ENCODE peak calls at places on chromosomes 13 and 19, in nine cellular contexts. R is H9, E is hepatocyte, O is mammary epithelial cell, S is psoas muscle, I is upper lobe of right lung, J is BE2C, H is Panc1, C is neural progenitor cell. W is an unnamed sample. For H3K9me3 and H3K4me1, the result is how much of the 10 kb centered on the place peaks cover.

GRCh38 chr19:41308450-41309224 is 1.3 kb upstream of the CCDC97 start:
- DNase-seq in R (peak), E (peak), O (peak), S (peak), I (peak), J (peak), H (peak), C (peak), W (peak)

GRCh38 chr13:40407567-40407966 is 258.9 kb downstream of the FOXO1 start:
- DNase-seq in R (no peak), E (no peak), O (no peak), S (no peak), I (no peak), J (no peak), H (no peak), C (no peak), W (no peak)

GRCh38 chr13:109884462-109884861 is 98.1 kb upstream of the IRS2 start:
- DNase-seq in R (no peak), E (no peak), O (no peak), S (no peak), I (no peak), J (no peak), H (no peak), C (no peak), W (no peak)

GRCh38 chr19:44602071-44602470 is 11.3 kb upstream of the IGSF23 start:
- DNase-seq in R (no peak), E (peak), O (peak), S (no peak), I (no peak), J (no peak), H (no peak), C (no peak), W (no peak)

GRCh38 chr19:48395170-48395455 is 1.6 kb downstream of the GRIN2D start:
- DNase-seq in R (no peak), E (no peak), O (no peak), S (no peak), I (no peak), J (no peak), H (no peak), C (no peak), W (no peak)

GRCh38 chr13:36323951-36324566 is 22.1 kb downstream of the SPART start:
- DNase-seq in R (no peak), E (no peak), O (no peak), S (no peak), I (no peak), J (no peak), H (no peak), C (no peak), W (no peak)

GRCh38 chr13:99157046-99157445 is 43.6 kb upstream of the UBAC2 start:
- DNase-seq in R (no peak), E (no peak), O (no peak), S (no peak), I (no peak), J (no peak), H (no peak), C (no peak), W (no peak)

GRCh38 chr13:50080158-50080855 is 65.1 kb downstream of the KCNRG start:
- DNase-seq in R (no peak), E (peak), O (peak), S (no peak), I (no peak), J (peak), H (no peak), C (peak), W (no peak)

GRCh38 chr13:38518328-38518727 is 168.5 kb upstream of the FREM2 start:
- DNase-seq in R (no peak), E (no peak), O (peak), S (no peak), I (no peak), J (no peak), H (no peak), C (no peak), W (no peak)

GRCh38 chr19:34314437-34315313 is 50.3 kb upstream of the GPI start:
- DNase-seq in R (no peak), E (no peak), O (no peak), S (no peak), I (no peak), J (no peak), H (no peak), C (no peak), W (no peak)

GRCh38 chr13:24911135-24911524 is 147.2 kb downstream of the RNF17 start:
- DNase-seq in R (no peak), E (no peak), O (peak), S (no peak), I (no peak), J (no peak), H (no peak), C (no peak), W (no peak)

GRCh38 chr19:1177322-1178114 is 3.5 kb upstream of the SBNO2 start:
- DNase-seq in R (no peak), E (peak), O (peak), S (no peak), I (peak), J (no peak), H (no peak), C (no peak), W (no peak)

GRCh38 chr13:110409581-110409992 is 102.5 kb downstream of the COL4A2 start:
- DNase-seq in R (no peak), E (no peak), O (peak), S (no peak), I (no peak), J (no peak), H (no peak), C (no peak), W (no peak)

GRCh38 chr13:113990321-113990837 is 16.5 kb upstream of the C13orf46 start:
- DNase-seq in R (no peak), E (no peak), O (no peak), S (no peak), I (peak), J (peak), H (no peak), C (no peak), W (no peak)

GRCh38 chr13:73997964-73998363 is 136.2 kb downstream of the KLF12 start:
- DNase-seq in R (no peak), E (no peak), O (no peak), S (no peak), I (no peak), J (no peak), H (no peak), C (no peak), W (no peak)

GRCh38 chr13:113455384-113455783 is 2.1 kb upstream of the ADPRHL1 start:
- DNase-seq in R (no peak), E (no peak), O (no peak), S (no peak), I (peak), J (no peak), H (no peak), C (no peak), W (peak)

GRCh38 chr19:21082011-21082975 is at the start of gene ZNF714:
- DNase-seq in R (peak), E (peak), O (peak), S (peak), I (peak), J (peak), H (no peak), C (peak), W (peak)

GRCh38 chr19:4897146-4897545 is 5.5 kb downstream of the ARRDC5 start:
- DNase-seq in R (no peak), E (no peak), O (no peak), S (no peak), I (no peak), J (no peak), H (no peak), C (no peak), W (no peak)

GRCh38 chr19:45211751-45212381 is 33.3 kb downstream of the BLOC1S3 start:
- DNase-seq in R (no peak), E (no peak), O (no peak), S (peak), I (peak), J (no peak), H (no peak), C (no peak), W (peak)

GRCh38 chr13:34464011-34464410 is 478.1 kb upstream of the NBEA start:
- DNase-seq in R (no peak), E (peak), O (peak), S (no peak), I (no peak), J (no peak), H (no peak), C (no peak), W (no peak)

GRCh38 chr19:18763674-18764590 is 27.2 kb downstream of the COMP start:
- DNase-seq in R (no peak), E (no peak), O (peak), S (peak), I (peak), J (peak), H (no peak), C (no peak), W (no peak)

GRCh38 chr19:18274303-18274775 is at the start of gene IQCN:
- DNase-seq in R (peak), E (peak), O (no peak), S (no peak), I (no peak), J (no peak), H (no peak), C (no peak), W (peak)

GRCh38 chr19:2115911-2116426 is 19.3 kb downstream of the IZUMO4 start:
- DNase-seq in R (no peak), E (no peak), O (no peak), S (no peak), I (no peak), J (no peak), H (no peak), C (no peak), W (no peak)

GRCh38 chr19:38841787-38842438 is 7.9 kb downstream of the HNRNPL start:
- DNase-seq in R (no peak), E (no peak), O (no peak), S (no peak), I (no peak), J (no peak), H (no peak), C (no peak), W (no peak)

GRCh38 chr19:11659612-11660011 is 62.3 kb downstream of the ZNF627 start:
- DNase-seq in R (no peak), E (no peak), O (peak), S (no peak), I (no peak), J (no peak), H (no peak), C (no peak), W (no peak)

GRCh38 chr13:79880820-79881219 is 399.9 kb downstream of the NDFIP2 start:
- DNase-seq in R (no peak), E (no peak), O (no peak), S (no peak), I (no peak), J (no peak), H (no peak), C (no peak), W (no peak)

GRCh38 chr19:38395381-38396127 is 7.1 kb downstream of the SPRED3 start:
- DNase-seq in R (no peak), E (no peak), O (no peak), S (no peak), I (no peak), J (no peak), H (no peak), C (peak), W (no peak)

GRCh38 chr13:94178625-94179244 is 300.7 kb downstream of the DCT start:
- DNase-seq in R (no peak), E (peak), O (no peak), S (no peak), I (no peak), J (no peak), H (no peak), C (no peak), W (no peak)

GRCh38 chr19:35031072-35031881 is 1.0 kb downstream of the SCN1B start:
- DNase-seq in R (peak), E (no peak), O (peak), S (peak), I (no peak), J (no peak), H (no peak), C (peak), W (no peak)

GRCh38 chr13:82963466-82963865 is 918.8 kb downstream of the SLITRK1 start:
- DNase-seq in R (no peak), E (no peak), O (peak), S (no peak), I (no peak), J (no peak), H (no peak), C (no peak), W (no peak)

GRCh38 chr13:98143601-98144500 is 957 bp downstream of the FARP1 start:
- DNase-seq in R (no peak), E (peak), O (peak), S (peak), I (peak), J (peak), H (no peak), C (peak), W (peak)

GRCh38 chr13:75963318-75963717 is 327.2 kb downstream of the LMO7 start:
- DNase-seq in R (no peak), E (no peak), O (no peak), S (no peak), I (no peak), J (no peak), H (no peak), C (peak), W (no peak)

GRCh38 chr19:9032136-9032626 is 22.0 kb upstream of the MUC16 start:
- DNase-seq in R (no peak), E (no peak), O (no peak), S (no peak), I (no peak), J (no peak), H (no peak), C (no peak), W (no peak)

DNA sequence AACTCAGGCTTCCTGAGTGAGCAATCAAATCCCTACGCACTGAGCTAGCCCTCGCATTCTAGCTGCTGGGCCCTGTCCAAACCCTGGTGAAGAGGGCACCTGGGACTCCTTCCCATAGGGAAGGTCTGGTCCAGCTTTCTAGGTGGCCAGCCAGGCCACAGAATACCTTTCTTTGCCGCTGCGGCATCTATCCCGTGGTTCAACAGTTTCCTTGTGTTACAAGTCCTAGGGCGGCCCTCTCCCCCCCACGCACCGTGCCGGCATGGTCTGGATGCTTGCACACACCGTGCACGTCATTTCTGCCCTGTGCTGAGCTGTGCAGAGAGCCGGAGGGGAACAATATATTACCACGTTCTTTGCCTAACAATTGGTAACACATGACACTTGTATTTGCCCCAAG is 164.6 kb upstream of the TSHZ3 start:
- DNase-seq in R (no peak), E (no peak), O (no peak), S (no peak), I (no peak), J (no peak), H (no peak), C (no peak), W (no peak)
- H3K9me3 ChIP-seq in R (under half), E (under half), O (under half), S (under half), I (under half), J (under half), H (under half), C (under half), W (under half)

GRCh38 chr19:10552596-10553053 is 8.9 kb downstream of the ATG4D start:
- DNase-seq in R (peak), E (no peak), O (no peak), S (no peak), I (no peak), J (peak), H (no peak), C (no peak), W (peak)

GRCh38 chr19:10550336-10550735 is 6.6 kb downstream of the ATG4D start:
- DNase-seq in R (no peak), E (no peak), O (no peak), S (no peak), I (no peak), J (no peak), H (no peak), C (no peak), W (no peak)

GRCh38 chr19:10553087-10553667 is 9.5 kb downstream of the ATG4D start:
- DNase-seq in R (no peak), E (no peak), O (no peak), S (no peak), I (no peak), J (no peak), H (no peak), C (no peak), W (peak)

GRCh38 chr19:10549733-10550132 is 6.0 kb downstream of the ATG4D start:
- DNase-seq in R (no peak), E (no peak), O (no peak), S (no peak), I (no peak), J (no peak), H (no peak), C (no peak), W (no peak)

DNA sequence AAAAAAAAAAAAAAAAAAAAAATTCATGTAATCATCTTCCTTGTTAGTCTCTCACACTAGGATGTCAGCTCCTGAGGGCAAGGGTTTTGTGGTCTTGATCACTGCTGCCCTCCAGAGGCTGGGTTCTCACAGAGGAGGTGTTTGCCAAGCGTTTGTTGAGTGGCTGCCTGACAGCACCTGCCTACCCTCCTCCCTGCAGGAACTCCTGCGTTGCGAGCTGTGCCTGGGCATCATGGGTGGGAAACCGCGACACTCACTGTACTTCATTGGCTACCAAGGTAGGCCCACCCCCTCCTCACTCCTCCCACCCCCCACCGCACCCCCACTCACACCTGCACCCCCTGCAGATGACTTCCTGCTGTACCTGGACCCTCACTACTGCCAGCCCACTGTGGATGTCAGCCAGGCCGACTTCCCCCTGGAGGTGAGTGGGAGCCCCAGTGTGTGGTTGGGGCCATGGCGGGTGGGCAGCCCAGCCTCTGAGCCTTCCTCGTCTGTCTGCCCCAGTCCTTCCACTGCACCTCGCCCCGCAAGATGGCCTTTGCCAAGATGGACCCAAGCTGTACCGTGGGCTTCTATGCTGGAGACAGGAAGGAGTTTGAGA is 8.1 kb downstream of the ATG4D start:
- DNase-seq in R (peak), E (no peak), O (peak), S (no peak), I (no peak), J (peak), H (no peak), C (no peak), W (no peak)
- TF ChIP-seq CTCF in R (peak), E (peak), O (peak), S (no peak), I (no peak), J (peak), H (no peak), C (no peak), W (no peak)

GRCh38 chr19:55226788-55227187 is 1.8 kb downstream of the TMEM86B start:
- DNase-seq in R (peak), E (no peak), O (no peak), S (no peak), I (no peak), J (no peak), H (no peak), C (no peak), W (no peak)
- H3K4me1 ChIP-seq in R (under half), E (under half), O (under half), S (under half), I (under half), J (under half), H (under half), C (under half), W (under half)

DNA sequence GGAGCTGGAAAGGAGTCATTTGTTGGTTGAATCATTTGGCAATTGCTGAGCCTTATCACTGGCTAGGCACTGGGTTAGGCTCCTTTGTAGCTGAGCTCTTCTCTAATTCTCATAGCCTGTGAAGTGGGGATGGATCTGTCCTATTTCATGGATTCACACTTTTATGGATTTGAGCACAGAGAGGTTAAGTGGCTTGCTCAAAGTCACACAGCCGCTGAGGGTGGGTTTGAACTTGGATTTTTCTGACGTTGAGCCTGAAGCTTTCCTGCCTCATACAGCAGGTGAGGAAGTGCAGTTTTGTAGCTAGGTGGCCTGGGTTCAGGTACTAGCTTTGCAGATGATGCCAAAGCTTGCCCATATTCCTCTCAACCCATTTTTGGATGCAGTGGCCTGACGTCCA is 19.4 kb downstream of the CYP4F22 start:
- DNase-seq in R (no peak), E (no peak), O (no peak), S (no peak), I (no peak), J (no peak), H (no peak), C (no peak), W (no peak)
- H3K9me3 ChIP-seq in R (half or more), E (under half), O (under half), S (under half), I (under half), J (under half), H (under half), C (under half), W (under half)

DNA sequence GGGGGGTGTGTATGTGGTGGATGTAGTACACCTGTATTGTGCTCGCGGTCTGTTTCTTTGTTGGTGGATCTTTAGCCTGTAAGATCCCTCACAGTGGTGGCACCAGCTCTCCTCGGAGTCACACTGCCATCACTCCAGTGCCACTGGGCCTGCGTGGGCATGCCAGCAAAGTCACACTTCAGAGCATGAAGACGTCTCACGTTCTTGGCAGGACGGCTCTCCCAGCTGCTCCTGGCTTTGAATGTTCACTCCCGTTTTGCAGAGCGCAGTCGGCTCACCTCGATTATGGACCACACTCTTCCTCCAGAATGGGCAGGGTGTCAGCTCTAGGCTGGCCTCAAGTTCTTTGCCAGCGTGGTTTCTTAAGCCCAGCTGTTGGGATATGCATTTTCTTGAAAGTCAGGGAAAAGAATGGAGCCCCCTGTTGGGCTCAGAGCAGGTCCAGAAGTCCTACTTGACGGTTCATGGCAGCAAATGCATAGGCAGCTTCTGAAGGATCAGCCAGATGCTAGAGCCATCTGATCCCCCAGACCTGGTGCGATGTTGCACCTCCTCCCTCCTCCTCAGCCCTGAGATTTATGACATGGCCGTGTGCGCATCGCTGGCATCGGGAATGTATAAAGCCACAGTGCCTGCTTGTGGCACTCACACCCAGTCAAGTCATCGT is 40.4 kb upstream of the NPAS1 start:
- DNase-seq in R (no peak), E (no peak), O (no peak), S (no peak), I (no peak), J (no peak), H (no peak), C (no peak), W (no peak)
- TF ChIP-seq CTCF in R (no peak), E (no peak), O (no peak), S (no peak), I (no peak), J (no peak), H (no peak), C (no peak), W (no peak)

GRCh38 chr19:3359850-3360493 is 6.4 kb upstream of the NFIC start:
- DNase-seq in R (no peak), E (peak), O (no peak), S (no peak), I (peak), J (no peak), H (no peak), C (no peak), W (no peak)

GRCh38 chr19:3358392-3358918 is 7.9 kb upstream of the NFIC start:
- DNase-seq in R (no peak), E (no peak), O (no peak), S (no peak), I (no peak), J (no peak), H (no peak), C (peak), W (peak)

GRCh38 chr19:3357731-3358391 is 8.5 kb upstream of the NFIC start:
- DNase-seq in R (no peak), E (no peak), O (no peak), S (no peak), I (no peak), J (no peak), H (no peak), C (peak), W (no peak)

GRCh38 chr19:3360494-3361383 is 5.6 kb upstream of the NFIC start:
- DNase-seq in R (no peak), E (no peak), O (no peak), S (peak), I (peak), J (peak), H (no peak), C (peak), W (peak)

GRCh38 chr19:3358919-3359849 is 7.2 kb upstream of the NFIC start:
- DNase-seq in R (no peak), E (peak), O (no peak), S (peak), I (peak), J (peak), H (no peak), C (peak), W (peak)
- H3K4me1 ChIP-seq in R (under half), E (under half), O (under half), S (under half), I (under half), J (under half), H (under half), C (under half), W (under half)